ENCODE peak calls at places on chromosomes 2 and 18, in six cellular contexts. T, F, J, K, Z and U are unnamed samples. For H3K4me1, the result is how much of the 10 kb centered on the place peaks cover.

GRCh38 chr2:118763797-118764196 is 83.7 kb downstream of the EN1 start:
- DNase-seq in T (no peak), F (peak), J (no peak), K (peak), Z (no peak), U (peak)

GRCh38 chr2:229408356-229408755 is 137.3 kb upstream of the PID1 start:
- DNase-seq in T (peak), F (peak), J (no peak), K (no peak), Z (no peak), U (no peak)

GRCh38 chr2:178514664-178515063 is 34.4 kb downstream of the PLEKHA3 start:
- DNase-seq in T (no peak), F (peak), J (no peak), K (no peak), Z (no peak), U (no peak)

GRCh38 chr18:79393626-79394401 is 1.9 kb upstream of the NFATC1 start:
- DNase-seq in T (peak), F (peak), J (peak), K (peak), Z (peak), U (peak)

GRCh38 chr2:16179701-16180402 is 239.5 kb downstream of the MYCN start:
- DNase-seq in T (no peak), F (no peak), J (no peak), K (no peak), Z (no peak), U (no peak)

GRCh38 chr2:125160947-125161346 is 1135.9 kb downstream of the CNTNAP5 start:
- DNase-seq in T (no peak), F (no peak), J (no peak), K (no peak), Z (no peak), U (no peak)

GRCh38 chr2:143071185-143071876 is 57.9 kb upstream of the ARHGAP15 start:
- DNase-seq in T (no peak), F (peak), J (no peak), K (no peak), Z (no peak), U (no peak)

GRCh38 chr2:201665420-201666158 is 22.3 kb upstream of the TMEM237 start:
- DNase-seq in T (no peak), F (no peak), J (no peak), K (no peak), Z (no peak), U (no peak)

GRCh38 chr2:173217106-173217840 is 137.4 kb upstream of the CDCA7 start:
- DNase-seq in T (no peak), F (peak), J (no peak), K (peak), Z (no peak), U (no peak)

GRCh38 chr2:200104015-200104414 is 148.6 kb downstream of the MAIP1 start:
- DNase-seq in T (no peak), F (peak), J (no peak), K (no peak), Z (no peak), U (no peak)

GRCh38 chr2:41836944-41837343 is 210.9 kb upstream of the PKDCC start:
- DNase-seq in T (no peak), F (peak), J (peak), K (no peak), Z (no peak), U (no peak)

GRCh38 chr18:27277554-27277953 is 92.4 kb upstream of the CHST9 start:
- DNase-seq in T (no peak), F (no peak), J (no peak), K (no peak), Z (no peak), U (no peak)

GRCh38 chr2:64487256-64488049 is 33.5 kb downstream of the LGALSL start:
- DNase-seq in T (no peak), F (no peak), J (no peak), K (no peak), Z (no peak), U (no peak)

GRCh38 chr2:119223521-119224390 is at the start of gene STEAP3:
- DNase-seq in T (peak), F (peak), J (no peak), K (peak), Z (peak), U (peak)

GRCh38 chr2:238105506-238106338 is 5.6 kb downstream of the ESPNL start:
- DNase-seq in T (no peak), F (no peak), J (no peak), K (peak), Z (peak), U (peak)

GRCh38 chr18:29176681-29177080 is 999.8 kb upstream of the CDH2 start:
- DNase-seq in T (no peak), F (no peak), J (no peak), K (no peak), Z (no peak), U (no peak)

GRCh38 chr18:48036641-48037421 is 106.4 kb upstream of the SMAD2 start:
- DNase-seq in T (peak), F (no peak), J (no peak), K (peak), Z (peak), U (no peak)

GRCh38 chr2:240741091-240741490 is 49.4 kb downstream of the AQP12A start:
- DNase-seq in T (no peak), F (no peak), J (no peak), K (no peak), Z (no peak), U (no peak)

GRCh38 chr2:143160732-143161707 is 31.8 kb downstream of the ARHGAP15 start:
- DNase-seq in T (no peak), F (no peak), J (no peak), K (no peak), Z (no peak), U (no peak)

GRCh38 chr2:12817870-12818269 is 101.1 kb downstream of the TRIB2 start:
- DNase-seq in T (no peak), F (no peak), J (no peak), K (no peak), Z (no peak), U (no peak)

GRCh38 chr2:20611077-20611843 is 39.6 kb downstream of the HS1BP3 start:
- DNase-seq in T (no peak), F (peak), J (no peak), K (peak), Z (peak), U (no peak)

GRCh38 chr2:241035818-241036396 is 37.5 kb downstream of the SNED1 start:
- DNase-seq in T (no peak), F (no peak), J (no peak), K (no peak), Z (no peak), U (no peak)

GRCh38 chr2:105592288-105592687 is 152.4 kb upstream of the NCK2 start:
- DNase-seq in T (peak), F (no peak), J (no peak), K (no peak), Z (no peak), U (no peak)

GRCh38 chr2:219404291-219404910 is 13.8 kb upstream of the DES start:
- DNase-seq in T (no peak), F (no peak), J (no peak), K (peak), Z (no peak), U (peak)

GRCh38 chr18:9017170-9017899 is 85.2 kb upstream of the NDUFV2 start:
- DNase-seq in T (peak), F (peak), J (no peak), K (peak), Z (peak), U (peak)

GRCh38 chr2:72386288-72386687 is 238.6 kb upstream of the CYP26B1 start:
- DNase-seq in T (no peak), F (no peak), J (no peak), K (no peak), Z (no peak), U (no peak)

GRCh38 chr2:185984670-185985069 is 246.1 kb downstream of the FSIP2 start:
- DNase-seq in T (no peak), F (peak), J (no peak), K (no peak), Z (no peak), U (no peak)

GRCh38 chr2:36965751-36966369 is 476 bp downstream of the STRN start:
- DNase-seq in T (peak), F (no peak), J (no peak), K (no peak), Z (no peak), U (peak)

GRCh38 chr2:2646312-2647051 is 315.4 kb upstream of the MYT1L start:
- DNase-seq in T (no peak), F (no peak), J (no peak), K (no peak), Z (no peak), U (no peak)

GRCh38 chr2:230068658-230069080 is at the start of gene SLC16A14:
- DNase-seq in T (peak), F (peak), J (no peak), K (no peak), Z (no peak), U (no peak)

GRCh38 chr2:171089489-171089888 is 71.2 kb downstream of the TLK1 start:
- DNase-seq in T (no peak), F (no peak), J (no peak), K (no peak), Z (no peak), U (no peak)

GRCh38 chr2:106160786-106161261 is 33.3 kb downstream of the UXS1 start:
- DNase-seq in T (peak), F (no peak), J (no peak), K (no peak), Z (peak), U (peak)

GRCh38 chr2:207219036-207219435 is 53.3 kb upstream of the KLF7 start:
- DNase-seq in T (no peak), F (no peak), J (no peak), K (no peak), Z (no peak), U (no peak)

GRCh38 chr2:28341208-28341891 is 51.3 kb upstream of the FOSL2 start:
- DNase-seq in T (peak), F (no peak), J (no peak), K (no peak), Z (peak), U (no peak)

GRCh38 chr2:28342081-28342967 is 50.3 kb upstream of the FOSL2 start:
- DNase-seq in T (peak), F (peak), J (no peak), K (peak), Z (peak), U (peak)

GRCh38 chr2:28343971-28344715 is 48.5 kb upstream of the FOSL2 start:
- DNase-seq in T (no peak), F (no peak), J (no peak), K (peak), Z (peak), U (no peak)

GRCh38 chr2:28344756-28345291 is 47.8 kb upstream of the FOSL2 start:
- DNase-seq in T (no peak), F (no peak), J (no peak), K (peak), Z (peak), U (no peak)

DNA sequence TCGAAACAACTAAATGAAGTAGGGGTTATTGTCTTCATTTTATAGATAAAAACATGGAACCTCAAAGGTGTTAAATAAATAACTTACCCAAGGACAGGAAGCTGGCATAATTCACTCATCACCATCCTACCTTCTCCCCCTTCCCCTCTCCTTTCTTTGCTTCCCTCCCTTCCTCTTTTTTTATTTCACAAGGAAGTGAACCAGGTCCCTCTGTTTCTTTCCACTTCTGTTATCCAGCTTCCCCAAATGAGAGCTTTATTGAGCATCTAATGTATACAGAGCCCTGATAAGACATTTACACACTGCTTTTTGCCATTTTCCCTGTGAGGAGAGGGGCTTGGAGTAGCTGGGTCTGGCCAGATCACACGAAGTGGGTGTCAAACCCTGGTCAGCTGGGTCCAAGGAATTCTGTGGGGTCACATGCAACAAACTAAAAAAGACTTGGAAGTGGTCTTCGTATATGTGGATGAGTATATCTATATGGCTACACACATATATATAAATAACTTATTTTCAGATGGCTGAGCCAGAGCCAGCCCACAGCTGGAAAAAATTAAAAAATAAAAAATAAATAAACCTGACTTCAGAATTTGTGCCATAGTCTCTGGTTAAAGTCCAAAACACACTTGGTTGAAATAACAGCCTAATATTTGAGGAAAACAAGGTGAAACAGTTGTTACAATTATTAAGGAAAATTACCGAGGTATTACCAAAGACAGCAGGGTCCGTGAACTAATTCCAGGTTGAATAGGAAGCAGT is 49.3 kb upstream of the FOSL2 start:
- DNase-seq in T (no peak), F (no peak), J (no peak), K (no peak), Z (no peak), U (no peak)
- H3K4me1 ChIP-seq in T (under half), F (under half), J (under half), K (under half), Z (under half), U (half or more)

GRCh38 chr2:30601375-30601774 is 154.3 kb downstream of the LCLAT1 start:
- DNase-seq in T (no peak), F (peak), J (no peak), K (no peak), Z (no peak), U (no peak)

GRCh38 chr2:30608643-30609042 is 161.6 kb downstream of the LCLAT1 start:
- DNase-seq in T (no peak), F (no peak), J (no peak), K (no peak), Z (no peak), U (no peak)

DNA sequence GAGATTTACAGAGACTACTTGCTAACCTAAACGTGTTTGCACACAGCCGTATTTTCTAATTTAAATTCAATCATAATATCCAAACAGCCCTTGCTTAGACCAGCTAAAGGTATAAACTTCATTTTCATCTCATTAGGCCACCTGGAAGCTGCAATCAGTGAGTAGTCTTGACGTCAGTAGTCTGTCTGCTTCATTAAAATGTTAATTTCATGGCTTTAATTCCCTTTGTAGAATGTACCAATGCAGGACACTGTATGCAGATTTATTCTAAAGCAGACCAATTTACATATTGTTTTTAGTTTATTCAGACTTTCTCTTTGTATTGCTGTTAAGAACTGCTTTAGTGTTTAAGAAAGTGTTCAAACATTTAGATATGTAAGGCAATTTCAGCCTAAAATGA is 158.1 kb downstream of the LCLAT1 start:
- DNase-seq in T (no peak), F (no peak), J (no peak), K (no peak), Z (no peak), U (no peak)
- H3K27ac ChIP-seq in T (no peak), F (no peak), J (no peak), K (no peak), Z (no peak), U (no peak)

DNA sequence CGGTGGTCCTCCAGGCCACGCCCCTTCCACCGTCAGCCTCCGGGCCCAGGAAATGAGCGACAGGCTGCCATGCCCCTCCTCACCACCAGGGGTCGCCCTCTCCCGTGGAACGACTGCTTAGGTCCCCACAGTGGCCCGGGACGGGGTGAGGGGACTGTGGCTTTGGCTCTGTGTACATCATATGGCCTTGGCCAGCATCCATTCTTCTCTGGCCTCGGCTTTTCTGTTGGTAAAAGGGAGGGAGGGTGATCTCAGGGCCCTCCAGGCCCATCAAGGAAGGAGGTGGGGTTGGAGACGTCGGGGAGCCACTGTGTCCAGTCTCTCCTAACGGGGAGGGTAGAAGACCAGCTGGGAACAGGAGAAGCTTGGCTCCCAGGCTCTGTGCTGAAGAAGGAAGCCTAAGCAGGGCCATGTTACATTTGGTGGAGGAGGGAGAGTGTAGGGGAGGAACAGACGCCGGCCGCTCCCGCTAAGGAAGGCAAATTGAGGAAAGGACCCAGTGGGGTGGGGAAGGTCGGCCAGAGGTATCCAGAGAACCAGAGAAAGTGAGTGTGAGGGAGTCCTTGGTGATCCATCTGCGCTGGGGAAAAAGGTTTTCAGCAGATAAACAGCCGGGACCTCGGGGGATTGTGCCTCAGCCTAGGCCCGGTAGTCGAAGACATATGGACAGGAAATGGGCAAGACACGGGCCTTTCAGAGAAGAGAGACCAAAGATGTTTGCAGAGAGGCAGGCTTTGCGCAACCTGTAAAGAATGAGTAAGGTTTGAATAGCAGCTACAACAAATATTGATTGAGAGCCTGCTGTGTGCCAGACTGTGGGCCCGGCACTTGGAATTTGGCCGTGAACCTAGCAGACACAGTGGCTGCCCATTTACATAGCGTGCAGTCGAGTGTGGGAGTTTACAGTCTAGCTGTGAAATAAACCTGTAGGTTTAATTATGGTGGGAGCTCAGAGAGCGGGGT is 2.5 kb downstream of the SH2D6 start:
- DNase-seq in T (peak), F (peak), J (peak), K (peak), Z (peak), U (peak)
- H3K4me1 ChIP-seq in T (under half), F (under half), J (under half), K (under half), Z (under half), U (under half)

DNA sequence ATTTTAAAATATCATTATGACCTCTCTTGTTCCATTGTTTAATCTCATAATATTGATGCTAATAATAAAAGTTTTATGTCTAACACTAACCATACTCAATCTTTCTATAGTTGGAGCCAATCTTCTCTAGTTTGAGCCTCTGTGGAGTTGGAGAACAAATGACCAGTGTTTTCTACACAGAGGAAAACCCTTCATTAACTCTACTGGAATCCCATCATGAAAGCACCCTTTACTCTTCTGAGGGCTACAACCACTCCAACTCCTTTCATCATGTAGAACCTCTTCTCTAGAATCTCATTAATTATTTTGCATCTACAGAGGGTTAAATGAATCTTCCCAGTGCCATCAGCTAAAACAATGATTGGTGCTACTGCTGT is 182.4 kb upstream of the ZFP36L2 start:
- DNase-seq in T (no peak), F (no peak), J (no peak), K (no peak), Z (no peak), U (no peak)
- H3K27ac ChIP-seq in T (no peak), F (no peak), J (no peak), K (no peak), Z (peak), U (no peak)

DNA sequence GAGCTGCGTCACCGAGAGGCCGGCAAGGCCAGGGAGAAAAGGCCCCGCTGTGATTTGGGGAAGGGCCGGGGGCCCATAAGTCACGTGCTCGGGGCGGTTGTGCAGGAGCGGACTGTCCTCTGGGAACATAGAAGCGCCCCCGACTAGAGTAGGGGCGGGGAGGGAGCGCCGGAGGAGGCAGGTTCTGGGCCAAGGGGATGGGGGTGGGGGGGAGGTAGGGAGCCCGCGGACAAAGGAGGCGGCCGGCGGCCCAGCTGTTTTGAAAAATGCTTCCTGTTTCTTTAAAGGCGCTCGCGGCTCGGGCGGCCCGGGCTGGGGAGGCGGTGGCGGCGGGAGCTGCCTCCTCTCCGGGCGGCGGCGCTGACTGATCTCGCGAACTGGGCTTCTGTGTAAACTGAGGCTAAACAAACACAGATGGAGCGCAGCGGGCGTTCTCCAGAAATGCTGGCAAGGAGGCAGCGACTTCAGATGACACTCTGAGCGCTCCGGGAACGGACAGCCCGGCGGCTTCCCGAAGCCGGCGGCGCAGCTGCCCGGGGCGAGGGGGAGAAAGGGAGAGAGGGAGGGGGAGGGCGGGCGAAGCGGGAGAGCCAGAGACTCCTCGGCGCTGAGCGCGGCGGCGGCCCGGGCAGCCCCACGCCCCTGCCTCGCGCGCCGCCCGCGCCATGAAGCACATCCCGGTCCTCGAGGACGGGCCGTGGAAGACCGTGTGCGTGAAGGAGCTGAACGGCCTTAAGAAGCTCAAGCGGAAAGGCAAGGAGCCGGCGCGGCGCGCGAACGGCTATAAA is at the start of gene ATOH8:
- DNase-seq in T (peak), F (peak), J (no peak), K (peak), Z (peak), U (peak)
- H3K4me1 ChIP-seq in T (under half), F (under half), J (under half), K (under half), Z (under half), U (half or more)

GRCh38 chr2:133414486-133415209 is 153.6 kb downstream of the NCKAP5 start:
- DNase-seq in T (no peak), F (peak), J (no peak), K (no peak), Z (no peak), U (no peak)

GRCh38 chr2:133412637-133413164 is 155.6 kb downstream of the NCKAP5 start:
- DNase-seq in T (no peak), F (no peak), J (no peak), K (no peak), Z (no peak), U (no peak)

GRCh38 chr2:133415210-133415876 is 152.9 kb downstream of the NCKAP5 start:
- DNase-seq in T (no peak), F (peak), J (no peak), K (peak), Z (no peak), U (no peak)

GRCh38 chr2:133413863-133414262 is 154.4 kb downstream of the NCKAP5 start:
- DNase-seq in T (no peak), F (no peak), J (no peak), K (no peak), Z (no peak), U (no peak)

GRCh38 chr2:133411857-133412256 is 156.4 kb downstream of the NCKAP5 start:
- DNase-seq in T (no peak), F (no peak), J (no peak), K (no peak), Z (no peak), U (no peak)
- H3K27ac ChIP-seq in T (no peak), F (no peak), J (no peak), K (no peak), Z (no peak), U (no peak)